ENCODE peak calls at places on chromosome 13, in eight cellular contexts. Y, Z, V, K, C, X, S and B are unnamed samples. For H3K4me1, the result is how much of the 10 kb centered on the place peaks cover.

GRCh38 chr13:31046711-31047279 is 114.3 kb downstream of the TEX26 start:
- DNase-seq in Y (peak), Z (no peak), V (no peak), K (no peak), C (no peak), X (no peak), S (no peak), B (peak)

GRCh38 chr13:28531195-28531955 is 36.4 kb upstream of the FLT1 start:
- DNase-seq in Y (peak), Z (no peak), V (no peak), K (no peak), C (peak), X (peak), S (peak), B (no peak)

GRCh38 chr13:36788276-36788675 is 30.7 kb upstream of the RFXAP start:
- DNase-seq in Y (peak), Z (no peak), V (no peak), K (no peak), C (no peak), X (no peak), S (no peak), B (no peak)

GRCh38 chr13:26017196-26017921 is 34.5 kb downstream of the SHISA2 start:
- DNase-seq in Y (no peak), Z (no peak), V (no peak), K (no peak), C (no peak), X (no peak), S (no peak), B (no peak)

GRCh38 chr13:84487681-84488080 is 605.4 kb upstream of the SLITRK1 start:
- DNase-seq in Y (no peak), Z (no peak), V (no peak), K (no peak), C (no peak), X (no peak), S (no peak), B (no peak)

GRCh38 chr13:80022146-80022545 is 318.8 kb downstream of the SPRY2 start:
- DNase-seq in Y (no peak), Z (no peak), V (no peak), K (no peak), C (no peak), X (no peak), S (no peak), B (no peak)

GRCh38 chr13:64684685-64685431 is 2545.3 kb downstream of the PCDH9 start:
- DNase-seq in Y (peak), Z (no peak), V (no peak), K (no peak), C (peak), X (no peak), S (no peak), B (no peak)

GRCh38 chr13:52924241-52925148 is 76.1 kb upstream of the PCDH8 start:
- DNase-seq in Y (no peak), Z (no peak), V (no peak), K (no peak), C (no peak), X (no peak), S (no peak), B (no peak)

GRCh38 chr13:113146750-113147149 is 11.7 kb upstream of the PROZ start:
- DNase-seq in Y (no peak), Z (no peak), V (no peak), K (peak), C (no peak), X (no peak), S (no peak), B (no peak)

GRCh38 chr13:113020323-113021080 is 51.5 kb downstream of the MCF2L start:
- DNase-seq in Y (no peak), Z (no peak), V (no peak), K (no peak), C (no peak), X (no peak), S (no peak), B (no peak)

GRCh38 chr13:35826626-35827254 is 304.4 kb downstream of the DCLK1 start:
- DNase-seq in Y (no peak), Z (no peak), V (peak), K (no peak), C (no peak), X (no peak), S (no peak), B (no peak)

GRCh38 chr13:108958013-108958376 is 328.6 kb downstream of the MYO16 start:
- DNase-seq in Y (no peak), Z (no peak), V (no peak), K (no peak), C (no peak), X (no peak), S (no peak), B (no peak)

GRCh38 chr13:44576396-44577235 is 486 bp upstream of the TSC22D1 start:
- DNase-seq in Y (no peak), Z (no peak), V (no peak), K (no peak), C (no peak), X (no peak), S (peak), B (no peak)

GRCh38 chr13:44364601-44365000 is 9.0 kb upstream of the SERP2 start:
- DNase-seq in Y (peak), Z (no peak), V (peak), K (no peak), C (no peak), X (no peak), S (no peak), B (no peak)

GRCh38 chr13:85501616-85502015 is 297.6 kb downstream of the SLITRK6 start:
- DNase-seq in Y (no peak), Z (no peak), V (no peak), K (no peak), C (no peak), X (no peak), S (no peak), B (no peak)

GRCh38 chr13:92716749-92717148 is 509.9 kb upstream of the GPC6 start:
- DNase-seq in Y (peak), Z (peak), V (no peak), K (no peak), C (no peak), X (no peak), S (no peak), B (no peak)

GRCh38 chr13:112885242-112885781 is 83.7 kb upstream of the MCF2L start:
- DNase-seq in Y (no peak), Z (no peak), V (no peak), K (no peak), C (no peak), X (no peak), S (no peak), B (no peak)

GRCh38 chr13:20721454-20722357 is 18.2 kb downstream of the IL17D start:
- DNase-seq in Y (peak), Z (peak), V (no peak), K (no peak), C (no peak), X (peak), S (no peak), B (peak)

GRCh38 chr13:44292545-44292944 is 81.1 kb upstream of the SERP2 start:
- DNase-seq in Y (no peak), Z (no peak), V (no peak), K (no peak), C (no peak), X (no peak), S (no peak), B (no peak)

GRCh38 chr13:50094615-50095293 is 79.5 kb downstream of the KCNRG start:
- DNase-seq in Y (peak), Z (no peak), V (no peak), K (no peak), C (no peak), X (no peak), S (no peak), B (no peak)

GRCh38 chr13:75470676-75471075 is 11.3 kb downstream of the TBC1D4 start:
- DNase-seq in Y (no peak), Z (no peak), V (no peak), K (no peak), C (no peak), X (no peak), S (no peak), B (no peak)

GRCh38 chr13:49444517-49445395 is 682 bp downstream of the SETDB2 start:
- DNase-seq in Y (peak), Z (peak), V (peak), K (no peak), C (no peak), X (no peak), S (no peak), B (no peak)

GRCh38 chr13:111912453-111912866 is 154.5 kb upstream of the SOX1 start:
- DNase-seq in Y (no peak), Z (no peak), V (no peak), K (peak), C (no peak), X (peak), S (peak), B (no peak)

GRCh38 chr13:35711909-35712308 is 235.4 kb upstream of the MAB21L1 start:
- DNase-seq in Y (no peak), Z (no peak), V (no peak), K (no peak), C (no peak), X (no peak), S (no peak), B (no peak)

GRCh38 chr13:113457510-113457909 is 4.2 kb upstream of the ADPRHL1 start:
- DNase-seq in Y (no peak), Z (no peak), V (no peak), K (no peak), C (no peak), X (no peak), S (no peak), B (no peak)

GRCh38 chr13:21287331-21287907 is 111.0 kb downstream of the MRPL57 start:
- DNase-seq in Y (no peak), Z (no peak), V (no peak), K (no peak), C (no peak), X (no peak), S (no peak), B (no peak)

DNA sequence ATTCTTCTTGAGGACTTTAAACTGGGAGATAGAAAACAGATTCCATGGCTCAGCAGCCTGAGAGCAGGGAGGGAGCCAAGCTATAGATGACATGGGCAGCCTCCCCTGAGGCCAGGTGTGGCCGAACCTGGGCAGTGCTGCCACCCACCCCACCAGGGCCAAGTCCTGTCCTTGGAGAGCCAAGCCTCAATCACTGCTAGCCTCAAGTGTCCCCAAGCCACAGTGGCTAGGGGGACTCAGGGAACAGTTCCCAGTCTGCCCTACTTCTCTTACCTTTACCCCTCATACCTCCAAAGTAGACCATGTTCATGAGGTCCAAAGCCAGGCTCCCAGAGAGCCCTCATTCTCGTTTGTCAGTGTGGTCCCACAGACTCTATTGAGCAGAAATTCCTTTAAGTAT is 8.1 kb downstream of the N4BP2L1 start:
- DNase-seq in Y (no peak), Z (no peak), V (no peak), K (no peak), C (no peak), X (no peak), S (no peak), B (no peak)
- TF ChIP-seq POLR2A in Y (no peak), Z (no peak), V (no peak), K (no peak), C (no peak), X (no peak), S (no peak), B (no peak)

GRCh38 chr13:67619346-67619745 is 389.2 kb upstream of the PCDH9 start:
- DNase-seq in Y (peak), Z (no peak), V (no peak), K (no peak), C (no peak), X (no peak), S (no peak), B (no peak)
- H3K4me1 ChIP-seq in Y (under half), Z (under half), V (under half), K (under half), C (under half), X (under half), S (under half), B (under half)

DNA sequence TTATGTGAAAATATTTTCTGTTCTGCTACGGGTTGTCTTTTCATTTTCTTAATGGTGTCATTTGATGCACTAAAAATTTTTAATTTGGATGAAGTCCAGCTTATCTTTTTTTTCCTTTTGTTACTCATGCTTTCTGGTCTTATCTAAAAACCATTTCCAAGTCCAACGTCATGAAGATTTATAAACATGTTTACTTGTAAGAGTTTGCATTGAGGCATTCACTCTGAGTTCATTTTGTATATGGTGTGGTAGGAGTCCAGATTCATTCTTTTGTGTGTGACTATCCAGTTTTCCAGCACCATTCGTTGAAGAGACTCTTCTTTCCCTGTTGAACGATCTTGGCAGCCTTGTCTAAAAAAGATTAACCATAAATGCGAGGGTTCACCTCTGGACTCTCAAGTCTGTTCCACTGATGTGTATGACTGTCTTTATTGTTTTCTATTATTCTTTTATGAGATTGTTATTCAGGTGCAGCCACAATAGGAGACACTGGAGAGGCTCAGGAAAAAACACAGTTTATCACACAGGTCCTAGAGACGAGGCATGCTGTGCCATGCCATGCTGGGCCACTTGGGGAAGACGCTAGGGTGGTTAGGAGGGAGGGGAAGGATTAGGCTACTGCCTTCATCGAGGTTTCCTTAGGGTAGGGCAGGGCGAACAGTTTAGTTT is 35.0 kb downstream of the NAA16 start:
- DNase-seq in Y (peak), Z (no peak), V (no peak), K (no peak), C (no peak), X (no peak), S (no peak), B (no peak)
- TF ChIP-seq POLR2A in Y (no peak), Z (no peak), V (no peak), K (no peak), C (no peak), X (no peak), S (no peak), B (no peak)

DNA sequence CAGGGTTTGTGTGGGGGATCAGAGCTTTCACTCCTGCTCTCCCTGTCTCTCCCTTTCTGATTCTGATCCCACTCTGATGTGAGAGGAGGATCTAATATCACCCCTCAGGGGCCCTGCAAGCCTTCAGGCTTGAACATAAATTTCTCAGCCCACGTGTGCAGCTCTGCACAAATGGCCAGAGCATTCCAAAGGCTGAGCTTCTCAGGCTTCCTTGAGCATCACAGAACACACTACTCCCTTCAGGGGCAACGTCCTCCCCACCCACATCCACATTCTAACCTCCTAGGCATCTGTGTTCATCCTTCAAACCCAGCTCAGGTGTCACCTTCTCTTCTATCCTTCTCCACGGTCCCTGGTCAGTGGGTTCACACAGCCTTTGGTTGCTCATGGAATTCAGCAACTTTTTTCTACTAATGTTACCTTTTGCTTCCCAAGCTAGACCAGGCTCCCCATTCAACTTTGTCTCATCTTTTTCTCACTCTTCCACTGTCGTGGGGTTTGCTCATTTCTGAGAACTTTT is 24.4 kb upstream of the DOCK9 start:
- DNase-seq in Y (no peak), Z (no peak), V (no peak), K (no peak), C (no peak), X (no peak), S (no peak), B (no peak)
- H3K4me1 ChIP-seq in Y (under half), Z (under half), V (under half), K (under half), C (under half), X (under half), S (half or more), B (under half)

GRCh38 chr13:86933676-86934075 is 737.5 kb upstream of the SLITRK5 start:
- DNase-seq in Y (no peak), Z (no peak), V (no peak), K (no peak), C (no peak), X (no peak), S (no peak), B (no peak)
- TF ChIP-seq POLR2A in Y (no peak), Z (no peak), V (no peak), K (no peak), C (no peak), X (no peak), S (no peak), B (no peak)